ENCODE peak calls at places on chromosome X, in seven cellular contexts. N is HCT116, X is SK-N-SH, A is fibroblast of lung, C is H9, H is astrocyte, G is neural progenitor cell. V is an unnamed sample.

GRCh38 chrX:74924449-74925209 is 623 bp downstream of the NEXMIF start:
- DNase-seq in G (peak), A (peak), X (peak), H (peak), C (peak), N (no peak), V (peak)

GRCh38 chrX:149370097-149370496 is 135.0 kb downstream of the IDS start:
- DNase-seq in A (no peak), N (no peak), X (no peak), H (peak), C (no peak), G (no peak), V (no peak)

GRCh38 chrX:2732649-2733048 is 19.2 kb upstream of the XG start:
- DNase-seq in H (no peak), C (no peak), X (no peak), A (no peak), G (no peak), N (no peak), V (no peak)

GRCh38 chrX:142084611-142085010 is 120.5 kb downstream of the MAGEC2 start:
- DNase-seq in A (peak), G (no peak), H (no peak), C (no peak), X (no peak), N (no peak), V (no peak)

GRCh38 chrX:68985135-68985725 is 156.4 kb downstream of the EFNB1 start:
- DNase-seq in G (no peak), X (no peak), A (no peak), H (no peak), C (peak), N (no peak), V (no peak)

GRCh38 chrX:98407526-98408049 is 1523.9 kb downstream of the RPA4 start:
- DNase-seq in N (no peak), X (no peak), C (no peak), A (no peak), H (no peak), G (no peak), V (no peak)

GRCh38 chrX:56000169-56000568 is 232.0 kb upstream of the KLF8 start:
- DNase-seq in X (no peak), A (peak), G (no peak), H (no peak), N (no peak), C (no peak), V (no peak)

GRCh38 chrX:83916525-83916924 is 55.6 kb downstream of the CYLC1 start:
- DNase-seq in H (no peak), N (no peak), G (peak), A (no peak), X (peak), C (no peak), V (no peak)

GRCh38 chrX:51395807-51396728 is 63.4 kb downstream of the NUDT10 start:
- DNase-seq in A (peak), G (no peak), N (no peak), C (peak), X (peak), H (no peak), V (peak)

GRCh38 chrX:130085551-130085986 is 24.7 kb downstream of the ELF4 start:
- DNase-seq in G (no peak), A (no peak), H (no peak), N (no peak), C (no peak), X (no peak), V (no peak)

GRCh38 chrX:148333989-148334388 is 166.4 kb upstream of the AFF2 start:
- DNase-seq in N (no peak), G (no peak), H (no peak), X (no peak), A (no peak), C (no peak), V (no peak)

GRCh38 chrX:48918303-48918643 is 551 bp downstream of the PIM2 start:
- DNase-seq in X (no peak), N (no peak), C (no peak), H (no peak), G (peak), A (no peak), V (no peak)

GRCh38 chrX:154320406-154320805 is 24.8 kb downstream of the TKTL1 start:
- DNase-seq in C (no peak), A (no peak), N (no peak), G (no peak), H (no peak), X (no peak), V (no peak)

GRCh38 chrX:45743906-45744625 is 543.4 kb upstream of the DIPK2B start:
- DNase-seq in C (no peak), X (no peak), H (no peak), G (no peak), N (no peak), A (no peak), V (no peak)

GRCh38 chrX:100208076-100208475 is 202.0 kb downstream of the PCDH19 start:
- DNase-seq in X (no peak), A (no peak), H (no peak), N (no peak), G (no peak), C (peak), V (no peak)
- TF ChIP-seq CTCF in X (no peak), A (no peak), H (no peak), N (no peak), G (no peak), C (peak), V (no peak)

DNA sequence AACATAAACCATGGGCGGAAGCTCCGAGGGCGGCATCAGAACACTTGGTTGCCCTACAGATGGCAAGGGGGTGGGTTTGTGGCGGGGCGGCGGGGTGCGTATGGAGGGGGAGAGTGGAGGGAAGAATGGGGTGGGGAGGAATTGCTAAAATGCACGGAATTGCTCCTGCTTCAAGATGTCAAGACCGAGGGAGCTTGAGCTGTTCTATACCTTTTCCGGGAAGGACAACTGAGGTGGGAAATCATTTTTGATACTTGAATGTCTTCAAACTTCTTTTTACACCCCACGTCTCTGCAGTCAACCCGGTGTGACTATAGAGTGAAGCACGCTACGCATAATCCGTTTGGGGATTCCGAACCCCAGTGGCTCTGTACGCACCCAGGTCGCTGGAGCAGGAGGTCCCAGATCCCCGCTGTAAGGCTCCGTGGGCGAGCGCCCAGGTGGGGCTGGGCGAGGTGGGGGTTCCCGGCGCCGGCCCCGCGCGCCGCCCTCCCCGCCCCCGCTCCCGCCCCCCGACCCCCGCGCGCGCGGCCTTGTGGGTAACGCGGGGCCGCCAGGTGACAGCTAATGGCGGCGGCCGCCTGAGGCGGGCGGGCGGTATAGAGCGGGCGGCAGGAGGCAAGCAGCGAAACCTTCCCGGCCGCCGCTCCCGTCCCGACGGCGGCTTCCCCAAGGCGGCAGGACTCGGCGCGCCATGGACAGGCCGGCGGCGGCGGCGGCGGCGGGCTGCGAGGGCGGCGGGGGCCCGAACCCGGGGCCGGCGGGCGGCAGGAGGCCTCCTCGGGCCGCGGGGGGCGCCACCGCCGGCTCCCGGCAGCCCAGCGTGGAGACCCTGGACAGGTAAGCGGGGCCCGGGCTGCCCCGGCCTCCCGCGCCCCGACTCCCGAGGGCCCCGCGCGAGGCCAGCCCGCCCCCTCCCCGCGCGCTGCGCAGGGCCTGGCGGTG is at the start of gene MTMR1:
- DNase-seq in C (no peak), H (no peak), G (peak), X (peak), A (no peak), N (no peak), V (peak)
- H3K9ac ChIP-seq in C (peak), H (peak), G (no peak), X (peak), A (peak), N (peak), V (peak)

DNA sequence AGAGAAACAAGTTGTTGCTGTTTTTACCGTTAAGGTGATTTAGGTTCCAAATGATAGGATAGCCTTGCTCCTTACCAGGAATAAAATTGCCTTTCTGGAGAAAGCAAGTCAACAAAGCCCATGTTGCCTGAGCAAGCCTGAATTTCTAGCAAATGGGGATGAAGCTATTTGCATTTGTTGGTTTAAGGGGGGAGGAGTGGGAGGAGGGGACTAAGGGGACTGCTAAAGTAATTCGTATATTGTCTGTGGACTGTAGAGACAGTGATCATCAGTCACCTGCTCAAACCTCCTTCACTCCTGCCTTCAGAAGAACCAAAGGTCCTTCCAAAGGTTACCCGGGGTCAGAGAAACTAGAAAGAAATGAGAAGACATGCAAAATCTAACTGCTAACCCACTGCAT is 65.8 kb downstream of the SCML2 start:
- DNase-seq in H (no peak), N (no peak), X (no peak), G (peak), A (no peak), C (no peak), V (no peak)
- TF ChIP-seq CTCF in H (no peak), N (no peak), X (no peak), G (no peak), A (no peak), C (no peak), V (no peak)

GRCh38 chrX:40177942-40178715 is 80.4 kb upstream of the BCOR start:
- DNase-seq in H (no peak), N (no peak), C (no peak), G (no peak), X (no peak), A (no peak), V (no peak)
- H3K9ac ChIP-seq in H (no peak), N (no peak), C (no peak), G (no peak), X (no peak), A (no peak), V (no peak)

GRCh38 chrX:132940727-132941162 is 17.7 kb downstream of the HS6ST2 start:
- DNase-seq in H (no peak), G (peak), N (peak), A (no peak), X (peak), C (no peak), V (no peak)
- TF ChIP-seq CTCF in H (peak), G (peak), N (peak), A (peak), X (no peak), C (peak), V (no peak)

GRCh38 chrX:30280428-30280827 is 28.8 kb downstream of the NR0B1 start:
- DNase-seq in H (no peak), X (no peak), G (no peak), N (no peak), A (no peak), C (no peak), V (no peak)
- H3K9ac ChIP-seq in H (no peak), X (no peak), G (no peak), N (no peak), A (no peak), C (no peak), V (no peak)

GRCh38 chrX:26670521-26670920 is 454.6 kb downstream of the MAGEB5 start:
- DNase-seq in C (no peak), A (no peak), H (no peak), X (no peak), N (no peak), G (no peak), V (no peak)

DNA sequence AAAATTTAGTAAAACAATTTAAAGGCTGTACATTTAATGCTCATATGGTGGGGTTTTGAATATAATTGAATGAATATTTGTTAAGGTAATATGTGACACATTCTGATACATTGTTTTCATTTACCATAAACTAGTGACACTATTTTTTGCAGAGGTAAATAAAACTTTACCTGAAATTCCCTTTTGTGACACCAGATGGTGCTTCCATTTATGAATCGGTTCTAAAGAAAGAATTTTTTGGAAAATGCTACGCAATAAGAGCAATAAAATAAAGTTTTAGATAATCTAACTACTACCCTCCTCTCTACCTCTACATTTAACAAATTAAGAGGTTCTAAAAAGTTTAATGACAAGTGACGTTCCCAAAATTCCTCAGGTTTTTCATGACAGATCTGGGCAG is 448.9 kb downstream of the MAGEB5 start:
- DNase-seq in H (no peak), G (no peak), N (no peak), X (no peak), A (no peak), C (no peak), V (no peak)
- TF ChIP-seq CTCF in H (no peak), G (no peak), N (peak), X (peak), A (no peak), C (peak), V (no peak)

DNA sequence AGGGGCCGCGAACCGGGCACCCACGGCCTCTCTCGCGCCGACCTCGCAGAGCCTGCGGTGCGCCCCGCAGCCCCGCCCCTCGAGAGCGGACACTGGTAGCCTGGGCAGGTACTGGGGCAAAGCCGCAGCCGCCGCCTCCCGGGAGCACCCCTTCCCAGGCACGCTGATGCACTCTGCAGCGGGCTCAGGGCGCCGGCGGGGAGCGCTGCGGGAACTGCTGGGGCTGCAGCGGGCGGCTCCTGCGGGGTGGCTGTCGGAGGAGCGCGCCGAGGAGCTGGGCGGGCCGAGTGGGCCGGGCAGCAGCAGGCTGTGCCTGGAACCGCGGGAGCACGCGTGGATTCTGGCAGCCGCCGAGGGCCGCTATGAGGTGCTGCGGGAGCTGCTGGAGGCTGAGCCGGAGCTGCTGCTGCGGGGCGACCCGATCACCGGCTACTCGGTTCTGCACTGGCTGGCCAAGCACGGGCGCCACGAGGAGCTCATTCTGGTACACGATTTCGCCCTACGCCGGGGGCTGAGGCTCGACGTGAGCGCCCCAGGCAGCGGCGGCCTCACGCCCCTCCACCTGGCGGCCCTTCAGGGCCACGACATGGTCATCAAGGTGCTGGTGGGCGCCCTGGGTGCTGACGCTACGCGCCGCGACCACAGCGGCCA is 419 bp downstream of the SOWAHD start:
- DNase-seq in X (peak), A (no peak), N (no peak), G (peak), H (no peak), C (peak), V (peak)
- H3K9ac ChIP-seq in X (no peak), A (no peak), N (peak), G (no peak), H (no peak), C (no peak), V (no peak)